ENCODE peak calls at places on chromosomes 3 and 15, in nine cellular contexts. One of them, this sample, is unnamed.

GRCh38 chr3:141552440-141552991 is 65.7 kb downstream of the RASA2 start:
- DNase-seq in skeletal muscle cell: no peak
- DNase-seq in AG08395: no peak
- DNase-seq in NCI-H146: no peak
- DNase-seq in thoracic aorta: no peak
- DNase-seq in mesothelial cell of epicardium: no peak
- DNase-seq in left cardiac atrium: no peak
- DNase-seq in T-cell: no peak
- DNase-seq in GM12865: no peak
- DNase-seq in this sample: no peak

GRCh38 chr3:156542101-156543042 is 12.5 kb downstream of the SSR3 start:
- DNase-seq in skeletal muscle cell: no peak
- DNase-seq in thoracic aorta: no peak
- DNase-seq in T-cell: no peak
- DNase-seq in left cardiac atrium: no peak
- DNase-seq in GM12865: no peak
- DNase-seq in AG08395: no peak
- DNase-seq in mesothelial cell of epicardium: no peak
- DNase-seq in NCI-H146: no peak
- DNase-seq in this sample: no peak

GRCh38 chr3:123286308-123287023 is 84.7 kb downstream of the SEC22A start:
- DNase-seq in left cardiac atrium: no peak
- DNase-seq in T-cell: no peak
- DNase-seq in skeletal muscle cell: no peak
- DNase-seq in GM12865: peak; percentile 65
- DNase-seq in mesothelial cell of epicardium: peak; percentile 70
- DNase-seq in thoracic aorta: no peak
- DNase-seq in NCI-H146: peak; percentile 22
- DNase-seq in AG08395: peak; percentile 81
- DNase-seq in this sample: no peak

GRCh38 chr3:101825904-101826445 is 23.3 kb upstream of the NFKBIZ start:
- DNase-seq in AG08395: peak; percentile 16
- DNase-seq in skeletal muscle cell: no peak
- DNase-seq in T-cell: no peak
- DNase-seq in thoracic aorta: no peak
- DNase-seq in GM12865: no peak
- DNase-seq in mesothelial cell of epicardium: no peak
- DNase-seq in NCI-H146: no peak
- DNase-seq in left cardiac atrium: no peak
- DNase-seq in this sample: no peak

GRCh38 chr15:92616621-92617179 is 38.9 kb downstream of the FAM174B start:
- DNase-seq in left cardiac atrium: no peak
- DNase-seq in mesothelial cell of epicardium: no peak
- DNase-seq in thoracic aorta: no peak
- DNase-seq in NCI-H146: no peak
- DNase-seq in GM12865: no peak
- DNase-seq in T-cell: no peak
- DNase-seq in AG08395: no peak
- DNase-seq in skeletal muscle cell: no peak
- DNase-seq in this sample: no peak

GRCh38 chr3:128152419-128153155 is 694 bp upstream of the EEFSEC start:
- DNase-seq in skeletal muscle cell: no peak
- DNase-seq in left cardiac atrium: no peak
- DNase-seq in AG08395: no peak
- DNase-seq in NCI-H146: peak; percentile 86
- DNase-seq in T-cell: no peak
- DNase-seq in GM12865: peak; percentile 80
- DNase-seq in mesothelial cell of epicardium: no peak
- DNase-seq in thoracic aorta: no peak
- DNase-seq in this sample: no peak

GRCh38 chr15:80309769-80310384 is 57.9 kb upstream of the CTXND1 start:
- DNase-seq in left cardiac atrium: no peak
- DNase-seq in GM12865: no peak
- DNase-seq in thoracic aorta: no peak
- DNase-seq in mesothelial cell of epicardium: no peak
- DNase-seq in NCI-H146: peak; percentile 32
- DNase-seq in skeletal muscle cell: no peak
- DNase-seq in T-cell: no peak
- DNase-seq in AG08395: peak; percentile 59
- DNase-seq in this sample: peak; percentile 1

GRCh38 chr15:42035362-42035761 is 14.5 kb upstream of the PLA2G4E start:
- DNase-seq in GM12865: peak; percentile 65
- DNase-seq in AG08395: no peak
- DNase-seq in thoracic aorta: no peak
- DNase-seq in NCI-H146: no peak
- DNase-seq in mesothelial cell of epicardium: no peak
- DNase-seq in skeletal muscle cell: no peak
- DNase-seq in left cardiac atrium: no peak
- DNase-seq in T-cell: no peak
- DNase-seq in this sample: no peak

GRCh38 chr15:72117448-72117697 is 577 bp downstream of the MYO9A start:
- DNase-seq in NCI-H146: no peak
- DNase-seq in AG08395: peak; percentile 78
- DNase-seq in left cardiac atrium: peak; percentile 87
- DNase-seq in skeletal muscle cell: peak; percentile 41
- DNase-seq in thoracic aorta: peak; percentile 30
- DNase-seq in GM12865: peak; percentile 87
- DNase-seq in mesothelial cell of epicardium: no peak
- DNase-seq in T-cell: peak; percentile 50
- DNase-seq in this sample: no peak

GRCh38 chr3:172315401-172316091 is 132.7 kb downstream of the GHSR start:
- DNase-seq in GM12865: no peak
- DNase-seq in NCI-H146: no peak
- DNase-seq in T-cell: no peak
- DNase-seq in AG08395: peak; percentile 30
- DNase-seq in left cardiac atrium: no peak
- DNase-seq in thoracic aorta: no peak
- DNase-seq in skeletal muscle cell: peak; percentile 17
- DNase-seq in mesothelial cell of epicardium: no peak
- DNase-seq in this sample: no peak

GRCh38 chr3:123138819-123139517 is 62.8 kb upstream of the SEC22A start:
- DNase-seq in AG08395: peak; percentile 33
- DNase-seq in thoracic aorta: no peak
- DNase-seq in NCI-H146: no peak
- DNase-seq in left cardiac atrium: no peak
- DNase-seq in skeletal muscle cell: no peak
- DNase-seq in GM12865: no peak
- DNase-seq in T-cell: no peak
- DNase-seq in mesothelial cell of epicardium: no peak
- DNase-seq in this sample: no peak

GRCh38 chr3:64595253-64595694 is 92.5 kb downstream of the ADAMTS9 start:
- DNase-seq in skeletal muscle cell: peak; percentile 100
- DNase-seq in NCI-H146: no peak
- DNase-seq in mesothelial cell of epicardium: no peak
- DNase-seq in T-cell: no peak
- DNase-seq in GM12865: no peak
- DNase-seq in thoracic aorta: no peak
- DNase-seq in left cardiac atrium: peak; percentile 63
- DNase-seq in AG08395: peak; percentile 84
- DNase-seq in this sample: peak; percentile 57

GRCh38 chr15:95946241-95946640 is 384.3 kb upstream of the NR2F2 start:
- DNase-seq in T-cell: no peak
- DNase-seq in NCI-H146: no peak
- DNase-seq in mesothelial cell of epicardium: no peak
- DNase-seq in left cardiac atrium: no peak
- DNase-seq in skeletal muscle cell: no peak
- DNase-seq in GM12865: no peak
- DNase-seq in AG08395: no peak
- DNase-seq in thoracic aorta: no peak
- DNase-seq in this sample: no peak

GRCh38 chr15:55601374-55601773 is 13.2 kb upstream of the PYGO1 start:
- DNase-seq in thoracic aorta: no peak
- DNase-seq in mesothelial cell of epicardium: no peak
- DNase-seq in left cardiac atrium: no peak
- DNase-seq in skeletal muscle cell: no peak
- DNase-seq in GM12865: no peak
- DNase-seq in T-cell: no peak
- DNase-seq in AG08395: no peak
- DNase-seq in NCI-H146: no peak
- DNase-seq in this sample: no peak

GRCh38 chr3:184645304-184645703 is 66.6 kb downstream of the MAGEF1 start:
- DNase-seq in T-cell: no peak
- DNase-seq in skeletal muscle cell: no peak
- DNase-seq in NCI-H146: peak; percentile 73
- DNase-seq in thoracic aorta: no peak
- DNase-seq in AG08395: no peak
- DNase-seq in GM12865: no peak
- DNase-seq in left cardiac atrium: no peak
- DNase-seq in mesothelial cell of epicardium: no peak
- DNase-seq in this sample: no peak

GRCh38 chr15:87866961-87867360 is 389.6 kb downstream of the NTRK3 start:
- DNase-seq in left cardiac atrium: no peak
- DNase-seq in T-cell: no peak
- DNase-seq in NCI-H146: no peak
- DNase-seq in AG08395: no peak
- DNase-seq in thoracic aorta: no peak
- DNase-seq in skeletal muscle cell: no peak
- DNase-seq in mesothelial cell of epicardium: no peak
- DNase-seq in GM12865: no peak
- DNase-seq in this sample: no peak

GRCh38 chr3:105829229-105829628 is 39.6 kb downstream of the CBLB start:
- DNase-seq in skeletal muscle cell: no peak
- DNase-seq in GM12865: no peak
- DNase-seq in thoracic aorta: no peak
- DNase-seq in T-cell: no peak
- DNase-seq in NCI-H146: no peak
- DNase-seq in mesothelial cell of epicardium: no peak
- DNase-seq in AG08395: no peak
- DNase-seq in left cardiac atrium: no peak
- DNase-seq in this sample: no peak

GRCh38 chr3:17686613-17687012 is 55.8 kb downstream of the TBC1D5 start:
- DNase-seq in AG08395: peak; percentile 5
- DNase-seq in mesothelial cell of epicardium: no peak
- DNase-seq in GM12865: peak; percentile 10
- DNase-seq in NCI-H146: no peak
- DNase-seq in thoracic aorta: no peak
- DNase-seq in skeletal muscle cell: no peak
- DNase-seq in left cardiac atrium: no peak
- DNase-seq in T-cell: no peak
- DNase-seq in this sample: no peak

GRCh38 chr15:85760049-85760448 is 34.7 kb downstream of the KLHL25 start:
- DNase-seq in skeletal muscle cell: no peak
- DNase-seq in AG08395: no peak
- DNase-seq in mesothelial cell of epicardium: no peak
- DNase-seq in GM12865: no peak
- DNase-seq in NCI-H146: no peak
- DNase-seq in thoracic aorta: no peak
- DNase-seq in T-cell: no peak
- DNase-seq in left cardiac atrium: no peak
- DNase-seq in this sample: no peak

GRCh38 chr3:115958531-115958930 is 335.2 kb downstream of the GAP43 start:
- DNase-seq in AG08395: no peak
- DNase-seq in mesothelial cell of epicardium: no peak
- DNase-seq in left cardiac atrium: no peak
- DNase-seq in NCI-H146: no peak
- DNase-seq in thoracic aorta: no peak
- DNase-seq in T-cell: no peak
- DNase-seq in skeletal muscle cell: no peak
- DNase-seq in GM12865: no peak
- DNase-seq in this sample: no peak

GRCh38 chr15:88878720-88879184 is 16.6 kb downstream of the HAPLN3 start:
- DNase-seq in thoracic aorta: no peak
- DNase-seq in left cardiac atrium: no peak
- DNase-seq in GM12865: peak; percentile 57
- DNase-seq in AG08395: peak; percentile 74
- DNase-seq in NCI-H146: peak; percentile 45
- DNase-seq in mesothelial cell of epicardium: peak; percentile 52
- DNase-seq in skeletal muscle cell: no peak
- DNase-seq in T-cell: peak; percentile 19
- DNase-seq in this sample: no peak

GRCh38 chr3:18061737-18062136 is 319.3 kb upstream of the TBC1D5 start:
- DNase-seq in AG08395: no peak
- DNase-seq in GM12865: no peak
- DNase-seq in mesothelial cell of epicardium: no peak
- DNase-seq in NCI-H146: no peak
- DNase-seq in T-cell: no peak
- DNase-seq in left cardiac atrium: no peak
- DNase-seq in thoracic aorta: no peak
- DNase-seq in skeletal muscle cell: no peak
- DNase-seq in this sample: no peak

GRCh38 chr3:45529697-45530096 is 64.9 kb upstream of the LIMD1 start:
- DNase-seq in NCI-H146: no peak
- DNase-seq in skeletal muscle cell: no peak
- DNase-seq in left cardiac atrium: no peak
- DNase-seq in AG08395: no peak
- DNase-seq in GM12865: no peak
- DNase-seq in T-cell: no peak
- DNase-seq in mesothelial cell of epicardium: no peak
- DNase-seq in thoracic aorta: no peak
- DNase-seq in this sample: no peak

GRCh38 chr3:121703973-121704372 is 43.3 kb upstream of the HCLS1 start:
- DNase-seq in mesothelial cell of epicardium: no peak
- DNase-seq in T-cell: no peak
- DNase-seq in AG08395: no peak
- DNase-seq in skeletal muscle cell: no peak
- DNase-seq in GM12865: no peak
- DNase-seq in thoracic aorta: no peak
- DNase-seq in NCI-H146: no peak
- DNase-seq in left cardiac atrium: no peak
- DNase-seq in this sample: no peak

GRCh38 chr15:90991587-90992285 is 2.6 kb downstream of the PRC1 start:
- DNase-seq in skeletal muscle cell: no peak
- DNase-seq in GM12865: no peak
- DNase-seq in left cardiac atrium: no peak
- DNase-seq in mesothelial cell of epicardium: no peak
- DNase-seq in T-cell: no peak
- DNase-seq in thoracic aorta: no peak
- DNase-seq in AG08395: no peak
- DNase-seq in NCI-H146: no peak
- DNase-seq in this sample: no peak

GRCh38 chr3:98012974-98013373 is 22.1 kb downstream of the GABRR3 start:
- DNase-seq in GM12865: no peak
- DNase-seq in thoracic aorta: no peak
- DNase-seq in left cardiac atrium: no peak
- DNase-seq in AG08395: no peak
- DNase-seq in mesothelial cell of epicardium: no peak
- DNase-seq in T-cell: no peak
- DNase-seq in skeletal muscle cell: peak; percentile 30
- DNase-seq in NCI-H146: no peak
- DNase-seq in this sample: no peak

GRCh38 chr3:43477600-43477999 is 144.2 kb downstream of the ANO10 start:
- DNase-seq in skeletal muscle cell: no peak
- DNase-seq in T-cell: peak; percentile 66
- DNase-seq in AG08395: no peak
- DNase-seq in NCI-H146: no peak
- DNase-seq in GM12865: no peak
- DNase-seq in thoracic aorta: no peak
- DNase-seq in left cardiac atrium: peak; percentile 67
- DNase-seq in mesothelial cell of epicardium: no peak
- DNase-seq in this sample: no peak

GRCh38 chr3:33385423-33385822 is 54.8 kb downstream of the UBP1 start:
- DNase-seq in T-cell: no peak
- DNase-seq in AG08395: no peak
- DNase-seq in NCI-H146: no peak
- DNase-seq in skeletal muscle cell: no peak
- DNase-seq in left cardiac atrium: no peak
- DNase-seq in GM12865: no peak
- DNase-seq in mesothelial cell of epicardium: no peak
- DNase-seq in thoracic aorta: no peak
- DNase-seq in this sample: no peak

GRCh38 chr3:126300761-126301481 is 56.3 kb downstream of the KLF15 start:
- DNase-seq in T-cell: no peak
- DNase-seq in left cardiac atrium: peak; percentile 68
- DNase-seq in skeletal muscle cell: no peak
- DNase-seq in thoracic aorta: peak; percentile 50
- DNase-seq in mesothelial cell of epicardium: no peak
- DNase-seq in NCI-H146: no peak
- DNase-seq in AG08395: peak; percentile 35
- DNase-seq in GM12865: no peak
- DNase-seq in this sample: no peak

GRCh38 chr15:52678468-52679231 is 538 bp downstream of the ATOSA start:
- DNase-seq in mesothelial cell of epicardium: no peak
- DNase-seq in GM12865: peak; percentile 51
- DNase-seq in NCI-H146: peak; percentile 71
- DNase-seq in skeletal muscle cell: peak; percentile 27
- DNase-seq in thoracic aorta: peak; percentile 33
- DNase-seq in T-cell: peak; percentile 55
- DNase-seq in left cardiac atrium: peak; percentile 73
- DNase-seq in AG08395: peak; percentile 46
- DNase-seq in this sample: no peak

GRCh38 chr3:149839874-149840273 is 26.9 kb downstream of the RNF13 start:
- DNase-seq in NCI-H146: no peak
- DNase-seq in skeletal muscle cell: no peak
- DNase-seq in mesothelial cell of epicardium: no peak
- DNase-seq in AG08395: no peak
- DNase-seq in T-cell: no peak
- DNase-seq in thoracic aorta: no peak
- DNase-seq in GM12865: no peak
- DNase-seq in left cardiac atrium: no peak
- DNase-seq in this sample: no peak